ENCODE peak calls at places on chromosomes 16 and 17, in four cellular contexts. G is dorsolateral prefrontal cortex; F is HS-5; E is stimulated activated CD4-positive, alpha-beta T cell treated with anti-CD3 and anti-CD28 coated beads, TNF-alpha, amount 100 ng/mL, for 1 hour. H is an unnamed sample.

GRCh38 chr16:30369091-30369937 is 980 bp downstream of the TBC1D10B start:
- DNase-seq in G (no peak), F (no peak), E (no peak), H (no peak)

GRCh38 chr16:89046491-89046890 is 47.2 kb upstream of the ACSF3 start:
- DNase-seq in G (no peak), F (no peak), E (no peak), H (no peak)

GRCh38 chr16:75005697-75006096 is 6.9 kb downstream of the ZNRF1 start:
- DNase-seq in G (no peak), F (no peak), E (no peak), H (no peak)

GRCh38 chr17:6070895-6071511 is 824 bp downstream of the WSCD1 start:
- DNase-seq in G (peak), F (no peak), E (no peak), H (no peak)

GRCh38 chr17:9003355-9004131 is 17.8 kb upstream of the NTN1 start:
- DNase-seq in G (no peak), F (no peak), E (no peak), H (no peak)

GRCh38 chr16:31487720-31488629 is 5.1 kb downstream of the SLC5A2 start:
- DNase-seq in G (no peak), F (no peak), E (peak), H (no peak)

GRCh38 chr16:74862743-74863244 is 88.2 kb upstream of the FA2H start:
- DNase-seq in G (no peak), F (peak), E (no peak), H (no peak)

GRCh38 chr17:16261049-16261448 is 44.0 kb downstream of the PIGL start:
- DNase-seq in G (no peak), F (no peak), E (no peak), H (no peak)

GRCh38 chr16:78984324-78984723 is 616.2 kb downstream of the MAF start:
- DNase-seq in G (no peak), F (no peak), E (no peak), H (no peak)

GRCh38 chr17:40313660-40314556 is 4.9 kb downstream of the RARA start:
- DNase-seq in G (no peak), F (no peak), E (no peak), H (no peak)

GRCh38 chr17:61401280-61402072 is 1.8 kb downstream of the TBX2 start:
- DNase-seq in G (no peak), F (no peak), E (no peak), H (no peak)

GRCh38 chr16:82639666-82640336 is 13.0 kb downstream of the CDH13 start:
- DNase-seq in G (peak), F (no peak), E (no peak), H (no peak)

GRCh38 chr17:58302919-58303551 is 22.3 kb upstream of the MPO start:
- DNase-seq in G (no peak), F (no peak), E (no peak), H (no peak)

GRCh38 chr17:64406321-64407200 is 15.9 kb upstream of the PECAM1 start:
- DNase-seq in G (no peak), F (no peak), E (no peak), H (no peak)

GRCh38 chr17:63843387-63844292 is 1.2 kb upstream of the SMARCD2 start:
- DNase-seq in G (no peak), F (no peak), E (no peak), H (peak)

GRCh38 chr16:89370601-89371000 is 119.8 kb downstream of the ANKRD11 start:
- DNase-seq in G (no peak), F (no peak), E (no peak), H (no peak)

GRCh38 chr17:39737331-39737760 is 392 bp upstream of the GRB7 start:
- DNase-seq in G (no peak), F (no peak), E (no peak), H (no peak)

GRCh38 chr16:24346734-24347133 is 90.6 kb downstream of the CACNG3 start:
- DNase-seq in G (no peak), F (no peak), E (no peak), H (no peak)

GRCh38 chr16:49754495-49755290 is 101.2 kb downstream of the ZNF423 start:
- DNase-seq in G (no peak), F (no peak), E (no peak), H (peak)

GRCh38 chr17:74472890-74473289 is 6.5 kb downstream of the CD300A start:
- DNase-seq in G (no peak), F (no peak), E (no peak), H (no peak)

GRCh38 chr17:79739148-79740062 is 8.7 kb downstream of the ENPP7 start:
- DNase-seq in G (no peak), F (no peak), E (no peak), H (no peak)

GRCh38 chr16:6636457-6636856 is 696.2 kb upstream of the RBFOX1 start:
- DNase-seq in G (no peak), F (no peak), E (no peak), H (no peak)

GRCh38 chr17:77223642-77224420 is 83.1 kb downstream of the SEC14L1 start:
- DNase-seq in G (no peak), F (no peak), E (no peak), H (no peak)

GRCh38 chr16:84062734-84063640 is 20.4 kb upstream of the SLC38A8 start:
- DNase-seq in G (peak), F (no peak), E (peak), H (peak)

GRCh38 chr17:320809-321385 is 31.7 kb downstream of the RPH3AL start:
- DNase-seq in G (no peak), F (no peak), E (no peak), H (no peak)

GRCh38 chr17:4940625-4941021 is 555 bp downstream of the RNF167 start:
- DNase-seq in G (no peak), F (no peak), E (no peak), H (no peak)

GRCh38 chr17:50103941-50104340 is 8.8 kb downstream of the PDK2 start:
- DNase-seq in G (no peak), F (no peak), E (no peak), H (no peak)

GRCh38 chr17:29577778-29578211 is 9.3 kb downstream of the TP53I13 start:
- DNase-seq in G (peak), F (no peak), E (no peak), H (no peak)

GRCh38 chr16:50335198-50335958 is 33.4 kb downstream of the BRD7 start:
- DNase-seq in G (no peak), F (no peak), E (no peak), H (no peak)

GRCh38 chr17:81909966-81910839 is 996 bp downstream of the PCYT2 start:
- DNase-seq in G (no peak), F (no peak), E (no peak), H (no peak)

GRCh38 chr16:17563340-17563739 is 92.6 kb upstream of the XYLT1 start:
- DNase-seq in G (no peak), F (no peak), E (no peak), H (no peak)

GRCh38 chr16:81647527-81647926 is 131.6 kb upstream of the PLCG2 start:
- DNase-seq in G (no peak), F (peak), E (no peak), H (no peak)

GRCh38 chr16:85750021-85750826 is 672 bp downstream of the C16orf74 start:
- DNase-seq in G (no peak), F (no peak), E (no peak), H (no peak)

GRCh38 chr17:62085511-62086408 is 20.7 kb upstream of the MED13 start:
- DNase-seq in G (no peak), F (no peak), E (no peak), H (no peak)